ENCODE peak calls at places on chromosomes 1 and 21, in nine cellular contexts. One of them, this sample, is unnamed.
A peak's percentile ranks its signal among the peaks of the same experiment; 100 is the strongest.

GRCh38 chr21:39348355-39349210 is at the start of gene HMGN1:
- DNase-seq in activated CD4-positive, alpha-beta T cell treated with anti-CD3 and anti-CD28 coated beads, Interleukin-2, amount 50 U/mL, for 1 hour: peak; percentile 82
- DNase-seq in fibroblast of mammary gland: peak; percentile 78
- DNase-seq in GM10248: peak; percentile 97
- DNase-seq in adipocyte: peak; percentile 95
- DNase-seq in GM13976: peak; percentile 97
- DNase-seq in occipital lobe: peak; percentile 92
- DNase-seq in effector CD4-positive, alpha-beta T cell: peak; percentile 84
- DNase-seq in NCI-H1092 treated with DMSO at 0.1 percent for 48 hours: peak; percentile 96
- DNase-seq in this sample: peak; percentile 66

GRCh38 chr1:151802372-151802771 is 2.8 kb downstream of the LINGO4 start:
- DNase-seq in activated CD4-positive, alpha-beta T cell treated with anti-CD3 and anti-CD28 coated beads, Interleukin-2, amount 50 U/mL, for 1 hour: no peak
- DNase-seq in adipocyte: no peak
- DNase-seq in GM10248: no peak
- DNase-seq in GM13976: no peak
- DNase-seq in effector CD4-positive, alpha-beta T cell: no peak
- DNase-seq in occipital lobe: no peak
- DNase-seq in NCI-H1092 treated with DMSO at 0.1 percent for 48 hours: no peak
- DNase-seq in fibroblast of mammary gland: no peak
- DNase-seq in this sample: no peak

GRCh38 chr21:35096959-35097358 is 47.9 kb upstream of the RUNX1 start:
- DNase-seq in NCI-H1092 treated with DMSO at 0.1 percent for 48 hours: no peak
- DNase-seq in GM13976: no peak
- DNase-seq in effector CD4-positive, alpha-beta T cell: no peak
- DNase-seq in GM10248: no peak
- DNase-seq in adipocyte: no peak
- DNase-seq in occipital lobe: no peak
- DNase-seq in fibroblast of mammary gland: peak; percentile 50
- DNase-seq in activated CD4-positive, alpha-beta T cell treated with anti-CD3 and anti-CD28 coated beads, Interleukin-2, amount 50 U/mL, for 1 hour: no peak
- DNase-seq in this sample: no peak

GRCh38 chr1:63835075-63835633 is 61.3 kb downstream of the ROR1 start:
- DNase-seq in fibroblast of mammary gland: peak; percentile 66
- DNase-seq in effector CD4-positive, alpha-beta T cell: no peak
- DNase-seq in GM13976: no peak
- DNase-seq in GM10248: no peak
- DNase-seq in NCI-H1092 treated with DMSO at 0.1 percent for 48 hours: no peak
- DNase-seq in occipital lobe: no peak
- DNase-seq in adipocyte: no peak
- DNase-seq in activated CD4-positive, alpha-beta T cell treated with anti-CD3 and anti-CD28 coated beads, Interleukin-2, amount 50 U/mL, for 1 hour: no peak
- DNase-seq in this sample: no peak

GRCh38 chr1:101162300-101162699 is 74.5 kb upstream of the S1PR1 start:
- DNase-seq in GM10248: no peak
- DNase-seq in effector CD4-positive, alpha-beta T cell: no peak
- DNase-seq in activated CD4-positive, alpha-beta T cell treated with anti-CD3 and anti-CD28 coated beads, Interleukin-2, amount 50 U/mL, for 1 hour: no peak
- DNase-seq in fibroblast of mammary gland: no peak
- DNase-seq in occipital lobe: no peak
- DNase-seq in adipocyte: no peak
- DNase-seq in NCI-H1092 treated with DMSO at 0.1 percent for 48 hours: no peak
- DNase-seq in GM13976: no peak
- DNase-seq in this sample: no peak

GRCh38 chr21:31416465-31416864 is 72.4 kb upstream of the TIAM1 start:
- DNase-seq in fibroblast of mammary gland: peak; percentile 50
- DNase-seq in effector CD4-positive, alpha-beta T cell: no peak
- DNase-seq in NCI-H1092 treated with DMSO at 0.1 percent for 48 hours: no peak
- DNase-seq in activated CD4-positive, alpha-beta T cell treated with anti-CD3 and anti-CD28 coated beads, Interleukin-2, amount 50 U/mL, for 1 hour: no peak
- DNase-seq in occipital lobe: no peak
- DNase-seq in adipocyte: peak; percentile 70
- DNase-seq in GM10248: no peak
- DNase-seq in GM13976: no peak
- DNase-seq in this sample: no peak

GRCh38 chr1:6440198-6441126 is 15.9 kb downstream of the ESPN start:
- DNase-seq in fibroblast of mammary gland: peak; percentile 33
- DNase-seq in adipocyte: peak; percentile 48
- DNase-seq in NCI-H1092 treated with DMSO at 0.1 percent for 48 hours: no peak
- DNase-seq in effector CD4-positive, alpha-beta T cell: peak; percentile 59
- DNase-seq in activated CD4-positive, alpha-beta T cell treated with anti-CD3 and anti-CD28 coated beads, Interleukin-2, amount 50 U/mL, for 1 hour: peak; percentile 75
- DNase-seq in GM13976: peak; percentile 76
- DNase-seq in occipital lobe: no peak
- DNase-seq in GM10248: peak; percentile 73
- DNase-seq in this sample: peak; percentile 79

GRCh38 chr1:64850846-64851245 is 106.0 kb downstream of the RAVER2 start:
- DNase-seq in GM10248: no peak
- DNase-seq in NCI-H1092 treated with DMSO at 0.1 percent for 48 hours: no peak
- DNase-seq in fibroblast of mammary gland: no peak
- DNase-seq in occipital lobe: no peak
- DNase-seq in effector CD4-positive, alpha-beta T cell: no peak
- DNase-seq in GM13976: no peak
- DNase-seq in activated CD4-positive, alpha-beta T cell treated with anti-CD3 and anti-CD28 coated beads, Interleukin-2, amount 50 U/mL, for 1 hour: no peak
- DNase-seq in adipocyte: no peak
- DNase-seq in this sample: no peak

GRCh38 chr1:48859429-48859828 is 82.7 kb upstream of the BEND5 start:
- DNase-seq in fibroblast of mammary gland: peak; percentile 89
- DNase-seq in NCI-H1092 treated with DMSO at 0.1 percent for 48 hours: no peak
- DNase-seq in effector CD4-positive, alpha-beta T cell: no peak
- DNase-seq in occipital lobe: no peak
- DNase-seq in GM13976: no peak
- DNase-seq in GM10248: no peak
- DNase-seq in adipocyte: peak; percentile 69
- DNase-seq in activated CD4-positive, alpha-beta T cell treated with anti-CD3 and anti-CD28 coated beads, Interleukin-2, amount 50 U/mL, for 1 hour: no peak
- DNase-seq in this sample: no peak

GRCh38 chr1:170765712-170766330 is 101.9 kb downstream of the PRRX1 start:
- DNase-seq in GM13976: no peak
- DNase-seq in effector CD4-positive, alpha-beta T cell: no peak
- DNase-seq in occipital lobe: no peak
- DNase-seq in fibroblast of mammary gland: peak; percentile 70
- DNase-seq in GM10248: no peak
- DNase-seq in adipocyte: peak; percentile 79
- DNase-seq in activated CD4-positive, alpha-beta T cell treated with anti-CD3 and anti-CD28 coated beads, Interleukin-2, amount 50 U/mL, for 1 hour: no peak
- DNase-seq in NCI-H1092 treated with DMSO at 0.1 percent for 48 hours: peak; percentile 11
- DNase-seq in this sample: peak; percentile 7

GRCh38 chr1:81119319-81119718 is 681.4 kb upstream of the ADGRL2 start:
- DNase-seq in occipital lobe: no peak
- DNase-seq in activated CD4-positive, alpha-beta T cell treated with anti-CD3 and anti-CD28 coated beads, Interleukin-2, amount 50 U/mL, for 1 hour: no peak
- DNase-seq in effector CD4-positive, alpha-beta T cell: no peak
- DNase-seq in GM10248: no peak
- DNase-seq in fibroblast of mammary gland: no peak
- DNase-seq in adipocyte: no peak
- DNase-seq in NCI-H1092 treated with DMSO at 0.1 percent for 48 hours: no peak
- DNase-seq in GM13976: no peak
- DNase-seq in this sample: peak; percentile 28

GRCh38 chr1:214280386-214281029 is 451 bp upstream of the SMYD2 start:
- DNase-seq in NCI-H1092 treated with DMSO at 0.1 percent for 48 hours: peak; percentile 58
- DNase-seq in fibroblast of mammary gland: peak; percentile 43
- DNase-seq in effector CD4-positive, alpha-beta T cell: no peak
- DNase-seq in occipital lobe: peak; percentile 27
- DNase-seq in adipocyte: peak; percentile 60
- DNase-seq in GM10248: no peak
- DNase-seq in GM13976: peak; percentile 28
- DNase-seq in activated CD4-positive, alpha-beta T cell treated with anti-CD3 and anti-CD28 coated beads, Interleukin-2, amount 50 U/mL, for 1 hour: no peak
- DNase-seq in this sample: peak; percentile 40

GRCh38 chr1:179550753-179551682 is 24.7 kb downstream of the NPHS2 start:
- DNase-seq in NCI-H1092 treated with DMSO at 0.1 percent for 48 hours: no peak
- DNase-seq in activated CD4-positive, alpha-beta T cell treated with anti-CD3 and anti-CD28 coated beads, Interleukin-2, amount 50 U/mL, for 1 hour: no peak
- DNase-seq in adipocyte: peak; percentile 67
- DNase-seq in effector CD4-positive, alpha-beta T cell: no peak
- DNase-seq in GM10248: no peak
- DNase-seq in occipital lobe: no peak
- DNase-seq in fibroblast of mammary gland: peak; percentile 79
- DNase-seq in GM13976: no peak
- DNase-seq in this sample: peak; percentile 41

GRCh38 chr1:214123061-214123784 is 135.4 kb downstream of the PROX1 start:
- DNase-seq in occipital lobe: peak; percentile 27
- DNase-seq in fibroblast of mammary gland: peak; percentile 69
- DNase-seq in GM10248: peak; percentile 60
- DNase-seq in GM13976: peak; percentile 55
- DNase-seq in activated CD4-positive, alpha-beta T cell treated with anti-CD3 and anti-CD28 coated beads, Interleukin-2, amount 50 U/mL, for 1 hour: peak; percentile 18
- DNase-seq in effector CD4-positive, alpha-beta T cell: no peak
- DNase-seq in adipocyte: peak; percentile 85
- DNase-seq in NCI-H1092 treated with DMSO at 0.1 percent for 48 hours: peak; percentile 86
- DNase-seq in this sample: peak; percentile 74

GRCh38 chr1:151512326-151512725 is 1.1 kb downstream of the CGN start:
- DNase-seq in fibroblast of mammary gland: no peak
- DNase-seq in activated CD4-positive, alpha-beta T cell treated with anti-CD3 and anti-CD28 coated beads, Interleukin-2, amount 50 U/mL, for 1 hour: no peak
- DNase-seq in GM10248: no peak
- DNase-seq in effector CD4-positive, alpha-beta T cell: no peak
- DNase-seq in adipocyte: no peak
- DNase-seq in occipital lobe: no peak
- DNase-seq in GM13976: no peak
- DNase-seq in NCI-H1092 treated with DMSO at 0.1 percent for 48 hours: no peak
- DNase-seq in this sample: no peak

GRCh38 chr1:208101661-208102431 is 142.3 kb downstream of the PLXNA2 start:
- DNase-seq in activated CD4-positive, alpha-beta T cell treated with anti-CD3 and anti-CD28 coated beads, Interleukin-2, amount 50 U/mL, for 1 hour: no peak
- DNase-seq in fibroblast of mammary gland: peak; percentile 37
- DNase-seq in effector CD4-positive, alpha-beta T cell: no peak
- DNase-seq in NCI-H1092 treated with DMSO at 0.1 percent for 48 hours: peak; percentile 98
- DNase-seq in adipocyte: peak; percentile 61
- DNase-seq in GM10248: no peak
- DNase-seq in GM13976: no peak
- DNase-seq in occipital lobe: no peak
- DNase-seq in this sample: no peak

GRCh38 chr1:57072775-57073174 is 107.0 kb upstream of the C8B start:
- DNase-seq in NCI-H1092 treated with DMSO at 0.1 percent for 48 hours: no peak
- DNase-seq in occipital lobe: no peak
- DNase-seq in effector CD4-positive, alpha-beta T cell: no peak
- DNase-seq in GM10248: no peak
- DNase-seq in GM13976: no peak
- DNase-seq in activated CD4-positive, alpha-beta T cell treated with anti-CD3 and anti-CD28 coated beads, Interleukin-2, amount 50 U/mL, for 1 hour: no peak
- DNase-seq in fibroblast of mammary gland: peak; percentile 1
- DNase-seq in adipocyte: no peak
- DNase-seq in this sample: no peak

GRCh38 chr21:37862536-37862935 is 53.7 kb downstream of the KCNJ6 start:
- DNase-seq in fibroblast of mammary gland: no peak
- DNase-seq in GM13976: peak; percentile 56
- DNase-seq in adipocyte: peak; percentile 48
- DNase-seq in NCI-H1092 treated with DMSO at 0.1 percent for 48 hours: peak; percentile 51
- DNase-seq in activated CD4-positive, alpha-beta T cell treated with anti-CD3 and anti-CD28 coated beads, Interleukin-2, amount 50 U/mL, for 1 hour: no peak
- DNase-seq in GM10248: peak; percentile 33
- DNase-seq in effector CD4-positive, alpha-beta T cell: no peak
- DNase-seq in occipital lobe: no peak
- DNase-seq in this sample: peak; percentile 35

GRCh38 chr1:48200166-48200900 is 22.2 kb upstream of the SLC5A9 start:
- DNase-seq in effector CD4-positive, alpha-beta T cell: no peak
- DNase-seq in NCI-H1092 treated with DMSO at 0.1 percent for 48 hours: no peak
- DNase-seq in GM10248: no peak
- DNase-seq in activated CD4-positive, alpha-beta T cell treated with anti-CD3 and anti-CD28 coated beads, Interleukin-2, amount 50 U/mL, for 1 hour: no peak
- DNase-seq in occipital lobe: no peak
- DNase-seq in adipocyte: no peak
- DNase-seq in fibroblast of mammary gland: peak; percentile 75
- DNase-seq in GM13976: no peak
- DNase-seq in this sample: no peak